ENCODE peak calls at places on chromosomes 11 and 22, in seven cellular contexts. One of them, this sample, is unnamed. For H3K4me1 and H3K9me3, the result is how much of the 10 kb centered on the place peaks cover.

GRCh38 chr11:5712507-5712906 is 22.9 kb downstream of the TRIM22 start:
- DNase-seq in aorta: no peak
- DNase-seq in IMR-90: peak
- DNase-seq in stomach: no peak
- DNase-seq in GM23248: peak
- DNase-seq in psoas muscle: no peak
- DNase-seq in heart left ventricle: no peak
- DNase-seq in this sample: no peak

GRCh38 chr11:76878014-76878413 is 17.3 kb downstream of the ACER3 start:
- DNase-seq in aorta: no peak
- DNase-seq in heart left ventricle: no peak
- DNase-seq in IMR-90: no peak
- DNase-seq in GM23248: no peak
- DNase-seq in psoas muscle: no peak
- DNase-seq in stomach: no peak
- DNase-seq in this sample: no peak

GRCh38 chr11:118834428-118835028 is 43.6 kb upstream of the DDX6 start:
- DNase-seq in GM23248: peak
- DNase-seq in heart left ventricle: no peak
- DNase-seq in psoas muscle: no peak
- DNase-seq in aorta: no peak
- DNase-seq in stomach: no peak
- DNase-seq in IMR-90: peak
- DNase-seq in this sample: no peak

GRCh38 chr11:130489027-130489584 is 40.7 kb downstream of the ADAMTS15 start:
- DNase-seq in psoas muscle: no peak
- DNase-seq in stomach: no peak
- DNase-seq in heart left ventricle: no peak
- DNase-seq in aorta: no peak
- DNase-seq in IMR-90: no peak
- DNase-seq in GM23248: no peak
- DNase-seq in this sample: no peak

GRCh38 chr22:37526376-37526775 is 7.2 kb upstream of the CARD10 start:
- DNase-seq in stomach: no peak
- DNase-seq in GM23248: peak
- DNase-seq in IMR-90: no peak
- DNase-seq in aorta: no peak
- DNase-seq in heart left ventricle: no peak
- DNase-seq in psoas muscle: no peak
- DNase-seq in this sample: no peak

GRCh38 chr11:35330924-35331323 is 88.4 kb downstream of the SLC1A2 start:
- DNase-seq in aorta: no peak
- DNase-seq in heart left ventricle: no peak
- DNase-seq in GM23248: no peak
- DNase-seq in IMR-90: no peak
- DNase-seq in stomach: no peak
- DNase-seq in psoas muscle: no peak
- DNase-seq in this sample: no peak

GRCh38 chr11:120746836-120747609 is 235.5 kb downstream of the GRIK4 start:
- DNase-seq in IMR-90: no peak
- DNase-seq in psoas muscle: no peak
- DNase-seq in stomach: no peak
- DNase-seq in GM23248: no peak
- DNase-seq in aorta: no peak
- DNase-seq in heart left ventricle: no peak
- DNase-seq in this sample: no peak

GRCh38 chr11:36622431-36623136 is 24.5 kb upstream of the RAG2 start:
- DNase-seq in heart left ventricle: no peak
- DNase-seq in IMR-90: peak
- DNase-seq in GM23248: peak
- DNase-seq in aorta: no peak
- DNase-seq in stomach: no peak
- DNase-seq in psoas muscle: no peak
- DNase-seq in this sample: peak

GRCh38 chr11:61832758-61833157 is 4.7 kb downstream of the FADS2 start:
- DNase-seq in IMR-90: no peak
- DNase-seq in GM23248: no peak
- DNase-seq in aorta: peak
- DNase-seq in stomach: peak
- DNase-seq in psoas muscle: no peak
- DNase-seq in heart left ventricle: peak
- DNase-seq in this sample: no peak

GRCh38 chr11:2202071-2202899 is 30.7 kb upstream of the TH start:
- DNase-seq in stomach: peak
- DNase-seq in GM23248: no peak
- DNase-seq in IMR-90: no peak
- DNase-seq in heart left ventricle: peak
- DNase-seq in aorta: peak
- DNase-seq in psoas muscle: peak
- DNase-seq in this sample: no peak

GRCh38 chr22:42769574-42770447 is 49.1 kb upstream of the A4GALT start:
- DNase-seq in IMR-90: peak
- DNase-seq in stomach: peak
- DNase-seq in aorta: peak
- DNase-seq in heart left ventricle: peak
- DNase-seq in psoas muscle: peak
- DNase-seq in GM23248: peak
- DNase-seq in this sample: no peak

GRCh38 chr11:112128483-112129121 is 35.3 kb downstream of the IL18 start:
- DNase-seq in stomach: peak
- DNase-seq in psoas muscle: peak
- DNase-seq in heart left ventricle: no peak
- DNase-seq in GM23248: peak
- DNase-seq in IMR-90: peak
- DNase-seq in aorta: peak
- DNase-seq in this sample: peak

GRCh38 chr11:41177791-41178190 is 281.7 kb downstream of the LRRC4C start:
- DNase-seq in heart left ventricle: no peak
- DNase-seq in GM23248: no peak
- DNase-seq in stomach: no peak
- DNase-seq in aorta: no peak
- DNase-seq in psoas muscle: no peak
- DNase-seq in IMR-90: no peak
- DNase-seq in this sample: no peak

GRCh38 chr22:25644122-25644521 is 79.6 kb downstream of the GRK3 start:
- DNase-seq in stomach: no peak
- DNase-seq in IMR-90: peak
- DNase-seq in aorta: no peak
- DNase-seq in GM23248: no peak
- DNase-seq in heart left ventricle: peak
- DNase-seq in psoas muscle: no peak
- DNase-seq in this sample: no peak

GRCh38 chr11:47433991-47434786 is 8.0 kb upstream of the PSMC3 start:
- DNase-seq in heart left ventricle: no peak
- DNase-seq in psoas muscle: peak
- DNase-seq in IMR-90: peak
- DNase-seq in GM23248: peak
- DNase-seq in aorta: no peak
- DNase-seq in stomach: no peak
- DNase-seq in this sample: no peak

GRCh38 chr22:23787600-23787896 is 782 bp downstream of the SMARCB1 start:
- DNase-seq in IMR-90: no peak
- DNase-seq in heart left ventricle: no peak
- DNase-seq in GM23248: no peak
- DNase-seq in aorta: no peak
- DNase-seq in stomach: no peak
- DNase-seq in psoas muscle: no peak
- DNase-seq in this sample: no peak

GRCh38 chr11:61587951-61588695 is 7.2 kb upstream of the SYT7 start:
- DNase-seq in psoas muscle: peak
- DNase-seq in aorta: peak
- DNase-seq in IMR-90: no peak
- DNase-seq in stomach: peak
- DNase-seq in heart left ventricle: peak
- DNase-seq in GM23248: peak
- DNase-seq in this sample: peak

DNA sequence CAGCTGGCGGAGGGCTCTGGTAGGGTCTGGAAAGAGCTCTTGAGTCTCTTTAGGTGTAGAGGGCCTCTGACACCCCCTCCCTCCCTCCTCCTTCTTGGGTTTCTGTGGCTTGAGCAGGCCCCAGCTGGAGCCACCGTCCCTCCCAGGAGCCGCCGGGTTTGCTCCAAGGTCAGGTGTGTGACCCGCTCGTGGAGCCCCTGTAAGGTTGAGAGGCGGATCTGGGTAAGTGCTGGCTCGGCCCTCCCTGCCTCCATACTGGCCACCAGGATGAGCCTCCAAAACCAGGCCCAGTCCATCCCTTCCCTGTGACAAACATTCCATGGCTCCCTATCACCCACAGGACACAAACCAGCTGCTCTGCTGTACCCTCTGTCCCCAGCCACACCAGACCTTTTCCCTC is 9.3 kb downstream of the PLEKHB1 start:
- DNase-seq in GM23248: no peak
- DNase-seq in heart left ventricle: no peak
- DNase-seq in aorta: no peak
- DNase-seq in IMR-90: no peak
- DNase-seq in psoas muscle: no peak
- DNase-seq in stomach: no peak
- DNase-seq in this sample: no peak
- H3K4me3 ChIP-seq in GM23248: no peak
- H3K4me3 ChIP-seq in heart left ventricle: no peak
- H3K4me3 ChIP-seq in aorta: no peak
- H3K4me3 ChIP-seq in IMR-90: no peak
- H3K4me3 ChIP-seq in psoas muscle: no peak
- H3K4me3 ChIP-seq in stomach: no peak
- H3K4me3 ChIP-seq in this sample: no peak

GRCh38 chr11:114259124-114259526 is 37.1 kb upstream of the NNMT start:
- DNase-seq in stomach: no peak
- DNase-seq in IMR-90: no peak
- DNase-seq in GM23248: no peak
- DNase-seq in psoas muscle: peak
- DNase-seq in heart left ventricle: peak
- DNase-seq in aorta: no peak
- DNase-seq in this sample: no peak

GRCh38 chr11:114259551-114259983 is 36.6 kb upstream of the NNMT start:
- DNase-seq in aorta: no peak
- DNase-seq in psoas muscle: peak
- DNase-seq in heart left ventricle: no peak
- DNase-seq in stomach: no peak
- DNase-seq in GM23248: no peak
- DNase-seq in IMR-90: no peak
- DNase-seq in this sample: no peak

GRCh38 chr11:114261791-114262190 is 34.4 kb upstream of the NNMT start:
- DNase-seq in psoas muscle: peak
- DNase-seq in GM23248: no peak
- DNase-seq in stomach: no peak
- DNase-seq in aorta: no peak
- DNase-seq in IMR-90: no peak
- DNase-seq in heart left ventricle: no peak
- DNase-seq in this sample: no peak

GRCh38 chr11:114260077-114260476 is 36.1 kb upstream of the NNMT start:
- DNase-seq in psoas muscle: peak
- DNase-seq in stomach: no peak
- DNase-seq in IMR-90: no peak
- DNase-seq in heart left ventricle: no peak
- DNase-seq in GM23248: no peak
- DNase-seq in aorta: no peak
- DNase-seq in this sample: no peak

DNA sequence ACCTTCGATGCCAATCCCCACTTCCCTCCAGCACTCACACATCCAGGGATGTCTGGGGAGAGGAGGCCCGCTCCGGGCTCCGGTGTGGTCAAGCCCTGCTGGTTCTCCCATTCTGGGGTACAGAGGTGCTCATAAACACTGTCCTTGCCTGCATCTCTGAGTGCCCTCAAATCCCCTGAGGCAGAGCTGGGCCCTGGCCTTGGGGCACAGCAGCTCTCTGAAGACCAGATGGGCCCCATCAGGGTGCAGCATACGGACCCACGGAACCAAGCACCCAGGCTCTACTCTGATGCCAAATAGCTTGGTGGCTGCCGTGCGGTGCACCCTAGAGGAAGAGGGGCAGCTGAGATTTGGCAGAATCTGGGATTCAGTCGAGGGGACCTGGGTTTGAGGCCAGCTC is 35.7 kb upstream of the NNMT start:
- DNase-seq in aorta: no peak
- DNase-seq in IMR-90: no peak
- DNase-seq in GM23248: no peak
- DNase-seq in stomach: no peak
- DNase-seq in psoas muscle: peak
- DNase-seq in heart left ventricle: no peak
- DNase-seq in this sample: no peak
- H3K4me1 ChIP-seq in aorta: under half
- H3K4me1 ChIP-seq in IMR-90: under half
- H3K4me1 ChIP-seq in GM23248: under half
- H3K4me1 ChIP-seq in stomach: half or more
- H3K4me1 ChIP-seq in psoas muscle: half or more
- H3K4me1 ChIP-seq in heart left ventricle: half or more
- H3K4me1 ChIP-seq in this sample: under half

GRCh38 chr22:30978304-30978962 is 9.4 kb downstream of the TUG1 start:
- DNase-seq in GM23248: no peak
- DNase-seq in IMR-90: no peak
- DNase-seq in psoas muscle: no peak
- DNase-seq in heart left ventricle: no peak
- DNase-seq in aorta: no peak
- DNase-seq in stomach: no peak
- DNase-seq in this sample: no peak
- H3K9me3 ChIP-seq in GM23248: under half
- H3K9me3 ChIP-seq in IMR-90: under half
- H3K9me3 ChIP-seq in psoas muscle: under half
- H3K9me3 ChIP-seq in heart left ventricle: half or more
- H3K9me3 ChIP-seq in aorta: under half
- H3K9me3 ChIP-seq in stomach: half or more
- H3K9me3 ChIP-seq in this sample: under half

DNA sequence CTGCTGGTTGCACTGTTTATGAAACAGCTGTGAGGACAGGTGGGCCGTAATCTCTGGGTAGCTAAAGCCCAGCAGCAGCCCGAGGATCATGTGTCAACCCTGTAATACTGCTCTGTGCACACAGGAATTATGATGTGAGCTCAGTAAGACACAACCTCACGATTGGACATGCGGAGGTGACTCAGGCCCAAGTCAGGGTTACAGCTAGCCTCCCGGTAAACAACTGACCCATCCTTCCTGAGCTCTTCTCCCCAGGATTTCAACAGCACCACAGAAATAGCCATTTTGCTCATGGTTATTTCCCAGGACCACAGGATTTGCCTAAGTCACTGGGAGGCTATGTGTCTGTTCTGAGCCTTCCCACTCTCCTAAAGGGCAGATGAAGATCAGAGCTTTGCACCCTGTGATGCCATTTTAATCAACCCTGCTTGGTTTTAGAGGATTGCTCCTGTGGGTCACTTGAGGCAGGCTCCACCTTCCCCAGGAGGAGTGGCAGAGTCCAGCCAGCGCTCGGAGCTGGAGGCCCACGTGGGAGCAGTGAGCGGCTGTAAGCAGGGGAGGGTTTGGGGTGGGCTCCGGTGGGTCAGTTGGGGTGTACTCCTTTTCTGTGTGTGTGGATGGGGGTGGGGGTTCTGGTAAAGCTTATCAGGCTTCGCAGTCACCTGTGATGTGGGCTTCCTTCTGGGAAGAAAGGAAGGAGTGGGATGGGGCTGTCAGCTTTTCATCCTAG is at the start of gene AMPD3:
- DNase-seq in stomach: no peak
- DNase-seq in IMR-90: peak
- DNase-seq in heart left ventricle: no peak
- DNase-seq in aorta: no peak
- DNase-seq in psoas muscle: peak
- DNase-seq in GM23248: peak
- DNase-seq in this sample: no peak
- H3K4me3 ChIP-seq in stomach: peak
- H3K4me3 ChIP-seq in IMR-90: peak
- H3K4me3 ChIP-seq in heart left ventricle: peak
- H3K4me3 ChIP-seq in aorta: no peak
- H3K4me3 ChIP-seq in psoas muscle: peak
- H3K4me3 ChIP-seq in GM23248: peak
- H3K4me3 ChIP-seq in this sample: no peak